ENCODE peak calls at places on chromosomes 4 and X, in six cellular contexts. P is SW 1271, X is RWPE1, N is nephron progenitor cell, Y is epithelial cell of esophagus, M is astrocyte of the spinal cord. I is an unnamed sample.

GRCh38 chr4:77959566-77960338 is 97.1 kb downstream of the MRPL1 start:
- DNase-seq in P (peak; percentile 38), X (peak; percentile 24), N (peak; percentile 11), Y (peak; percentile 69), M (peak; percentile 63), I (peak; percentile 11)

GRCh38 chr4:81136161-81136910 is 78.7 kb downstream of the PRKG2 start:
- DNase-seq in P (no peak), X (peak; percentile 5), N (no peak), Y (no peak), M (peak; percentile 88), I (no peak)

GRCh38 chr4:3341760-3342159 is 48.9 kb downstream of the RGS12 start:
- DNase-seq in P (no peak), X (no peak), N (no peak), Y (no peak), M (no peak), I (no peak)

GRCh38 chr4:9893329-9894108 is 112.1 kb downstream of the DRD5 start:
- DNase-seq in P (no peak), X (no peak), N (no peak), Y (no peak), M (no peak), I (no peak)

GRCh38 chr4:8682296-8682695 is 89.7 kb downstream of the CPZ start:
- DNase-seq in P (no peak), X (no peak), N (no peak), Y (no peak), M (no peak), I (no peak)

GRCh38 chrX:44227981-44228380 is 115.5 kb downstream of the EFHC2 start:
- DNase-seq in P (no peak), X (no peak), N (no peak), Y (no peak), M (no peak), I (no peak)

GRCh38 chrX:789096-789495 is 158.5 kb downstream of the SHOX start:
- DNase-seq in P (no peak), X (no peak), N (no peak), Y (no peak), M (no peak), I (no peak)

GRCh38 chr4:152033621-152034020 is 272.8 kb upstream of the GATB start:
- DNase-seq in P (no peak), X (no peak), N (no peak), Y (no peak), M (no peak), I (no peak)

GRCh38 chrX:25144043-25144940 is 128.5 kb upstream of the ARX start:
- DNase-seq in P (peak; percentile 0), X (peak; percentile 24), N (peak; percentile 78), Y (peak; percentile 43), M (peak; percentile 58), I (peak; percentile 74)

GRCh38 chrX:66015152-66015827 is 24.6 kb downstream of the VSIG4 start:
- DNase-seq in P (no peak), X (no peak), N (no peak), Y (no peak), M (no peak), I (peak; percentile 25)

GRCh38 chrX:11531226-11531625 is 134.5 kb downstream of the ARHGAP6 start:
- DNase-seq in P (no peak), X (no peak), N (no peak), Y (peak; percentile 18), M (peak; percentile 37), I (no peak)

GRCh38 chr4:99946346-99947189 is at the start of gene DNAJB14:
- DNase-seq in P (peak; percentile 40), X (peak; percentile 57), N (peak; percentile 81), Y (peak; percentile 83), M (peak; percentile 76), I (peak; percentile 56)

GRCh38 chr4:30833206-30833605 is 113.0 kb downstream of the PCDH7 start:
- DNase-seq in P (no peak), X (no peak), N (no peak), Y (no peak), M (no peak), I (no peak)

GRCh38 chr4:14771504-14772175 is 230.6 kb upstream of the CPEB2 start:
- DNase-seq in P (no peak), X (peak; percentile 31), N (no peak), Y (peak; percentile 86), M (no peak), I (no peak)

GRCh38 chrX:153052534-153052933 is 3.7 kb upstream of the PNMA3 start:
- DNase-seq in P (peak; percentile 1), X (no peak), N (no peak), Y (no peak), M (no peak), I (no peak)

GRCh38 chr4:17059192-17059634 is 160.8 kb upstream of the LDB2 start:
- DNase-seq in P (no peak), X (no peak), N (no peak), Y (no peak), M (peak; percentile 36), I (no peak)

GRCh38 chr4:123430031-123430430 is 33.4 kb downstream of the SPRY1 start:
- DNase-seq in P (no peak), X (no peak), N (no peak), Y (peak; percentile 22), M (no peak), I (no peak)

GRCh38 chr4:95549246-95550138 is 719 bp upstream of the UNC5C start:
- DNase-seq in P (no peak), X (no peak), N (peak; percentile 70), Y (peak; percentile 35), M (peak; percentile 63), I (no peak)

GRCh38 chrX:56068274-56068758 is 163.8 kb upstream of the KLF8 start:
- DNase-seq in P (no peak), X (no peak), N (no peak), Y (peak; percentile 0), M (no peak), I (no peak)

GRCh38 chr4:47074836-47075235 is 43.5 kb downstream of the GABRB1 start:
- DNase-seq in P (no peak), X (no peak), N (no peak), Y (no peak), M (no peak), I (no peak)

GRCh38 chr4:44056721-44057151 is 391.9 kb downstream of the KCTD8 start:
- DNase-seq in P (no peak), X (no peak), N (no peak), Y (no peak), M (no peak), I (peak; percentile 51)

GRCh38 chr4:158513246-158513645 is 8.4 kb upstream of the RXFP1 start:
- DNase-seq in P (no peak), X (no peak), N (no peak), Y (peak; percentile 52), M (no peak), I (no peak)

GRCh38 chr4:26622913-26623312 is 39.0 kb downstream of the TBC1D19 start:
- DNase-seq in P (no peak), X (no peak), N (no peak), Y (no peak), M (no peak), I (no peak)

GRCh38 chr4:145216532-145216931 is 36.1 kb upstream of the OTUD4 start:
- DNase-seq in P (peak; percentile 21), X (peak; percentile 34), N (no peak), Y (peak; percentile 54), M (peak; percentile 41), I (no peak)

GRCh38 chr4:105836537-105836936 is 58.7 kb upstream of the NPNT start:
- DNase-seq in P (no peak), X (no peak), N (no peak), Y (no peak), M (no peak), I (no peak)

GRCh38 chrX:43949669-43950068 is 23.5 kb downstream of the NDP start:
- DNase-seq in P (no peak), X (no peak), N (peak; percentile 59), Y (peak; percentile 15), M (no peak), I (peak; percentile 2)

GRCh38 chr4:105952596-105952995 is 57.3 kb downstream of the NPNT start:
- DNase-seq in P (no peak), X (no peak), N (no peak), Y (no peak), M (no peak), I (no peak)

GRCh38 chr4:15562114-15562513 is 92.4 kb downstream of the CC2D2A start:
- DNase-seq in P (no peak), X (no peak), N (no peak), Y (peak; percentile 7), M (no peak), I (no peak)

GRCh38 chrX:49273181-49273727 is 3.7 kb downstream of the PPP1R3F start:
- DNase-seq in P (no peak), X (no peak), N (no peak), Y (no peak), M (no peak), I (no peak)

I was measured in trophoblast cell.